ENCODE peak calls at places on chromosomes 3 and 15, in eight cellular contexts. L, S, D, Q, H, W, U and R are unnamed samples.

GRCh38 chr3:32405155-32405554 is 13.5 kb downstream of the CMTM7 start:
- DNase-seq in L (no peak), S (no peak), D (peak), Q (no peak), H (no peak), W (no peak), U (peak), R (no peak)

GRCh38 chr3:187935623-187936156 is 190.4 kb upstream of the BCL6 start:
- DNase-seq in L (no peak), S (no peak), D (no peak), Q (no peak), H (no peak), W (no peak), U (no peak), R (no peak)

GRCh38 chr15:78536134-78536533 is 4.1 kb upstream of the PSMA4 start:
- DNase-seq in L (no peak), S (no peak), D (peak), Q (no peak), H (no peak), W (no peak), U (no peak), R (peak)

GRCh38 chr15:66298803-66299251 is 5.5 kb downstream of the DIS3L start:
- DNase-seq in L (no peak), S (no peak), D (no peak), Q (peak), H (no peak), W (no peak), U (no peak), R (no peak)

GRCh38 chr3:130529816-130530215 is 12.8 kb downstream of the COL6A6 start:
- DNase-seq in L (no peak), S (no peak), D (no peak), Q (no peak), H (no peak), W (no peak), U (no peak), R (no peak)

GRCh38 chr3:172658344-172659245 is 52.3 kb downstream of the NCEH1 start:
- DNase-seq in L (no peak), S (peak), D (peak), Q (no peak), H (no peak), W (peak), U (peak), R (peak)

GRCh38 chr3:134427400-134428111 is 53.3 kb upstream of the AMOTL2 start:
- DNase-seq in L (no peak), S (peak), D (peak), Q (peak), H (peak), W (peak), U (peak), R (peak)

GRCh38 chr3:152957488-152957887 is 122.6 kb downstream of the P2RY1 start:
- DNase-seq in L (no peak), S (no peak), D (no peak), Q (no peak), H (no peak), W (no peak), U (no peak), R (no peak)

GRCh38 chr3:156388469-156389150 is 166.3 kb downstream of the SSR3 start:
- DNase-seq in L (no peak), S (no peak), D (peak), Q (no peak), H (no peak), W (peak), U (peak), R (peak)

GRCh38 chr3:170038434-170039110 is 777 bp downstream of the GPR160 start:
- DNase-seq in L (peak), S (no peak), D (no peak), Q (peak), H (no peak), W (no peak), U (no peak), R (peak)

GRCh38 chr15:49832421-49832980 is 211.7 kb downstream of the DTWD1 start:
- DNase-seq in L (no peak), S (no peak), D (no peak), Q (peak), H (no peak), W (no peak), U (no peak), R (peak)

GRCh38 chr3:132399054-132399929 is 18.0 kb upstream of the DNAJC13 start:
- DNase-seq in L (no peak), S (peak), D (peak), Q (no peak), H (no peak), W (no peak), U (no peak), R (peak)

GRCh38 chr3:128794788-128795649 is 69.0 kb downstream of the RAB7A start:
- DNase-seq in L (no peak), S (peak), D (peak), Q (peak), H (peak), W (no peak), U (no peak), R (no peak)

GRCh38 chr15:80945605-80946004 is 44.0 kb downstream of the MESD start:
- DNase-seq in L (no peak), S (no peak), D (no peak), Q (no peak), H (no peak), W (no peak), U (no peak), R (no peak)

GRCh38 chr15:29962404-29962803 is 120.4 kb upstream of the GOLGA8J start:
- DNase-seq in L (no peak), S (no peak), D (no peak), Q (no peak), H (no peak), W (no peak), U (no peak), R (no peak)

GRCh38 chr3:63387568-63387967 is 109.5 kb downstream of the SYNPR start:
- DNase-seq in L (no peak), S (no peak), D (peak), Q (no peak), H (no peak), W (no peak), U (no peak), R (peak)

GRCh38 chr3:141940204-141940776 is 63.8 kb downstream of the ATP1B3 start:
- DNase-seq in L (no peak), S (peak), D (peak), Q (peak), H (no peak), W (peak), U (peak), R (peak)

GRCh38 chr15:76393614-76394013 is 57.0 kb downstream of the ISL2 start:
- DNase-seq in L (no peak), S (no peak), D (peak), Q (no peak), H (no peak), W (peak), U (no peak), R (no peak)

GRCh38 chr3:143037867-143038266 is 36.5 kb downstream of the U2SURP start:
- DNase-seq in L (no peak), S (no peak), D (no peak), Q (no peak), H (no peak), W (no peak), U (no peak), R (no peak)
- TF ChIP-seq CTCF in L (no peak), S (no peak), D (no peak), Q (no peak), H (no peak), W (peak), U (no peak), R (peak)

GRCh38 chr15:31523655-31524049 is 197.0 kb downstream of the KLF13 start:
- DNase-seq in L (no peak), S (no peak), D (no peak), Q (no peak), H (no peak), W (no peak), U (no peak), R (no peak)
- H3K4me3 ChIP-seq in L (no peak), S (no peak), D (no peak), Q (no peak), H (no peak), W (no peak), U (no peak), R (no peak)

DNA sequence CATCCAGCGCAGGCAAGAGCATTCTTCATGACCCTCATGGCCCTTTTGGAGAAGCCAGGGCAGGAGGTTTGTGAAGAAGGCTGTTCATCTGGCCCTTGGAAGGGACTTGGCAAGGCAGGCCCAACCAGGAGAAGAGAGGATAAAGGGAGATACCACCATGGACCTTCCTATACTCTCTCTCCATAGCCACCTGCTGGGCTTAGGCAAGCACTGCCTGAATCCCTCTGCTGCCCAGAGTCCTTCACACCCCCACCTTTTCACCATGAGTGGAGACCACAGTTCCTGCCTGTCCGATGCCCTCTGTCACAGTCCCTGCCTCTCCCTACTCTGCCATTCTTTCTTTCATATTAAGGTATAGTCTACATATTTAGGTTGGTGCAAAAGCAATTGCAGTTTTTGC is 10.6 kb upstream of the SFMBT1 start:
- DNase-seq in L (no peak), S (no peak), D (no peak), Q (no peak), H (no peak), W (no peak), U (no peak), R (no peak)
- TF ChIP-seq CTCF in L (no peak), S (no peak), D (no peak), Q (no peak), H (no peak), W (peak), U (peak), R (peak)

GRCh38 chr3:14404396-14405119 is 2.2 kb downstream of the SLC6A6 start:
- DNase-seq in L (no peak), S (no peak), D (no peak), Q (no peak), H (no peak), W (no peak), U (no peak), R (no peak)
- H3K4me3 ChIP-seq in L (peak), S (peak), D (peak), Q (no peak), H (peak), W (peak), U (peak), R (peak)

DNA sequence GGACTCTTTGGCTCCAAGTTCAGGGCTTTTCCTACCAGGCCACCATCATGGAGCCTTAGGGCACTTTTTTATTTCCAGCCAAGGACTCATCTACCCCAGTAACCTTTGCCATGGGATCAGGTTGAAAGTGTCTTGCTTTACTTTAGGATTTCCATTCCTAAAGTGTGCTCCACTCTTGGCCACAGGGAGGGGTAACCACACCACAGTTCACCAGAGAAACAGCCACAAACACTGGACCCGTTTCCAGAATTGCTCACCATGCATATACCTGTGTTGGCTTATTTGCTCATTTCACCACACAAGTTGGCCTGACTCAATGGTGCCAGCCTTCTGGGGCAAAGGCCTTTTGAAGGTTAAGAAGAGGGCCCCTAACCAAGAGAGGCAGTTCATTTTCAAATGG is 70.6 kb upstream of the RAD18 start:
- DNase-seq in L (no peak), S (no peak), D (no peak), Q (no peak), H (no peak), W (no peak), U (no peak), R (no peak)
- TF ChIP-seq CTCF in L (no peak), S (no peak), D (no peak), Q (no peak), H (no peak), W (no peak), U (no peak), R (no peak)